ENCODE peak calls at places on chromosome 19, in ten cellular contexts. H is tibial artery; B is endothelial cell of umbilical vein; D is kidney epithelial cell; Z is CD8-positive, alpha-beta T cell; Y is spleen; X is ovary; O is astrocyte of the spinal cord; T is WERI-Rb-1; N is hepatocyte. U is an unnamed sample.
A peak's percentile ranks its signal among the peaks of the same experiment; 100 is the strongest.

GRCh38 chr19:40594657-40595077 is 6.5 kb upstream of the LTBP4 start:
- DNase-seq in Z (no peak), O (no peak), B (no peak), T (no peak), H (no peak), N (no peak), D (no peak), X (no peak), Y (no peak), U (peak; percentile 51)

GRCh38 chr19:6423499-6424189 is 967 bp downstream of the KHSRP start:
- DNase-seq in T (peak; percentile 50), O (peak; percentile 37), D (no peak), Y (peak; percentile 83), X (peak; percentile 26), N (peak; percentile 78), H (no peak), Z (no peak), B (peak; percentile 57), U (peak; percentile 60)

GRCh38 chr19:48102870-48103751 is 7.5 kb downstream of the PLA2G4C start:
- DNase-seq in N (peak; percentile 44), Z (no peak), Y (no peak), O (peak; percentile 34), H (no peak), T (peak; percentile 61), X (no peak), D (no peak), B (peak; percentile 43), U (peak; percentile 74)

GRCh38 chr19:13526552-13526951 is 20.3 kb upstream of the CACNA1A start:
- DNase-seq in B (no peak), X (no peak), N (no peak), Z (no peak), T (no peak), H (no peak), Y (no peak), D (no peak), O (no peak), U (peak; percentile 3)

GRCh38 chr19:13103961-13104847 is 1.5 kb upstream of the LYL1 start:
- DNase-seq in O (no peak), N (no peak), Y (peak; percentile 98), X (peak; percentile 41), Z (peak; percentile 79), B (peak; percentile 94), H (peak; percentile 64), T (peak; percentile 56), D (no peak), U (no peak)

GRCh38 chr19:3931041-3931440 is 1.8 kb upstream of the NMRK2 start:
- DNase-seq in N (no peak), B (no peak), T (no peak), D (no peak), H (no peak), O (no peak), Y (no peak), Z (no peak), X (no peak), U (no peak)

GRCh38 chr19:11425719-11426457 is 6.8 kb upstream of the RGL3 start:
- DNase-seq in B (no peak), Y (no peak), D (no peak), N (no peak), X (no peak), H (no peak), O (no peak), Z (no peak), T (no peak), U (no peak)

GRCh38 chr19:45059258-45059965 is 16.9 kb downstream of the ZNF296 start:
- DNase-seq in T (peak; percentile 80), D (peak; percentile 45), Z (peak; percentile 89), Y (peak; percentile 91), O (peak; percentile 70), H (peak; percentile 62), B (peak; percentile 75), N (peak; percentile 89), X (peak; percentile 33), U (peak; percentile 85)

GRCh38 chr19:10797541-10798256 is 38.3 kb downstream of the TMED1 start:
- DNase-seq in T (no peak), X (no peak), H (no peak), Z (peak; percentile 80), O (no peak), D (no peak), B (peak; percentile 48), N (no peak), Y (peak; percentile 88), U (peak; percentile 42)

GRCh38 chr19:50777830-50778303 is 7.6 kb downstream of the GPR32 start:
- DNase-seq in H (no peak), Z (no peak), N (no peak), D (no peak), B (no peak), Y (no peak), O (no peak), X (no peak), T (no peak), U (no peak)

GRCh38 chr19:27881213-27881612 is 1331.7 kb downstream of the UQCRFS1 start:
- DNase-seq in T (no peak), B (no peak), X (no peak), H (no peak), N (no peak), Z (no peak), D (no peak), Y (no peak), O (no peak), U (no peak)

GRCh38 chr19:45499196-45500180 is 1.2 kb downstream of the PPM1N start:
- DNase-seq in Y (peak; percentile 90), D (no peak), Z (peak; percentile 72), N (peak; percentile 64), B (peak; percentile 38), X (no peak), T (peak; percentile 80), O (no peak), H (peak; percentile 47), U (peak; percentile 53)

GRCh38 chr19:33552928-33553279 is 31.3 kb upstream of the PEPD start:
- DNase-seq in Z (no peak), O (no peak), T (no peak), Y (peak; percentile 50), H (no peak), D (no peak), B (no peak), N (no peak), X (no peak), U (no peak)

GRCh38 chr19:35307990-35308389 is 16.0 kb downstream of the MAG start:
- DNase-seq in Z (no peak), B (no peak), O (no peak), N (no peak), X (peak; percentile 59), Y (no peak), T (no peak), D (no peak), H (no peak), U (no peak)

GRCh38 chr19:35309481-35310279 is 17.7 kb downstream of the MAG start:
- DNase-seq in B (no peak), H (no peak), X (peak; percentile 96), O (no peak), T (no peak), Y (no peak), Z (no peak), N (peak; percentile 74), D (peak; percentile 48), U (peak; percentile 47)

GRCh38 chr19:35305181-35305580 is 13.2 kb downstream of the MAG start:
- DNase-seq in X (no peak), H (no peak), N (no peak), Z (no peak), D (no peak), O (no peak), Y (no peak), T (no peak), B (no peak), U (no peak)

GRCh38 chr19:35304036-35304435 is 12.1 kb downstream of the MAG start:
- DNase-seq in N (no peak), X (no peak), Z (no peak), H (no peak), O (no peak), Y (no peak), B (no peak), D (no peak), T (no peak), U (no peak)

GRCh38 chr19:35306473-35307246 is 14.7 kb downstream of the MAG start:
- DNase-seq in O (no peak), Z (no peak), Y (no peak), X (no peak), D (no peak), B (no peak), H (no peak), N (no peak), T (peak; percentile 44), U (no peak)
- TF ChIP-seq CTCF in O (peak; percentile 26), Z (no peak), Y (peak; percentile 38), X (no peak), D (peak; percentile 40), B (no peak), H (no peak), N (peak; percentile 38), T (peak; percentile 82), U (no peak)

DNA sequence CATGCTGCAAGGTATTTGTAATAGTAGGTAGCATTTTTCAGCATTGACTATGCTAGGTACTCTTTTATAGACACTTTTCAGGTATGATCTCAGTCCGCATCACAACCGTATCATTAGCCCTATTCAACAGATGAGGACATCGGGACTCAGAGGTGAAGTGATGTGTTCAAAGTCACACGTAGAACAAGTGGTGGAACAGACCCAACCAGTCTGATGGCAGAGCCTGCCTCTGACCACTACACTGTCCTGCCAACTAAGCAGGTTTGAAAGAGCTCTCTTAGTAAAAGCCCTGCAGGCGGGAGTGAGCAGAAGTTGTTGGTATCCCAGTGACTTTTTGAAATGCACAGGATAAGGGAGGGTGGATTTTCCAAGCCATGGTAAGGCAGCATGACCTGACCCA is 20.2 kb downstream of the PAF1 start:
- DNase-seq in X (no peak), N (no peak), O (no peak), B (no peak), D (no peak), Y (no peak), T (no peak), H (no peak), Z (no peak), U (no peak)
- H3K4me3 ChIP-seq in X (no peak overlapping the region), N (no peak overlapping the region), O (no peak overlapping the region), B (no peak overlapping the region), D (no peak overlapping the region), Y (no peak overlapping the region), T (no peak overlapping the region), H (no peak overlapping the region), Z (no peak overlapping the region), U (no peak overlapping the region)

DNA sequence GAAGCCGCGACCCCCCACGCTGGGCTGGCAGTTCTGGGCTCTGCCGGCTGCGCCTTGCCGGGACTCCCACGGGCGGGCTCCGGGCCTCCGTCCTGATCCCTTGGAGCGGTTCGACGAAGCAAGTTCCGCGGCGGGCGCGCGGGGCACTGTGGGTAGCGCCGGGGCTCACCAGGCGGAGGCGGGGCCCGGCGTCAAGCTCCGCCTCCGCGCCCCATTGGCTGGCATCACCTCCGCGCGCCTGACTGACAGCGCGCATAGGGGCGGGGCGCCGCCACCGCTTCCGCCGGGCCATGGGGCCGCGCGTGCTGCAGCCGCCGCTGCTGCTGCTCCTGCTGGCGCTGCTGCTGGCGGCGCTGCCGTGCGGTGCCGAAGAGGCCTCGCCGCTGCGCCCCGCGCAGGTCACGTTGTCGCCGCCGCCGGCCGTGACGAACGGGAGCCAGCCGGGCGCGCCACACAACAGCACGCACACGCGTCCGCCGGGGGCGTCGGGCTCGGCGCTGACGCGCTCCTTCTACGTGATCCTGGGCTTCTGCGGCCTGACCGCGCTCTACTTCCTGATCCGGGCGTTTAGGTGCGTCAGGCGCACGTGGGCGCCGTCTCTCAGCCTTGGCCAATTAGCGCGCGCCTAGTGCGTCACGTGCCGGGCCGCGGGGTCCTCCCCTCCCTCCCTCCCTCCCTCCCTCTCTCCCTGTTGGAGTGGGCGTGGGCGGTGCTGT is at the start of gene FAM174C:
- DNase-seq in Y (peak; percentile 98), D (peak; percentile 74), Z (peak; percentile 95), N (peak; percentile 98), T (peak; percentile 97), O (peak; percentile 98), X (peak; percentile 97), H (peak; percentile 93), B (peak; percentile 96), U (peak; percentile 97)
- TF ChIP-seq CTCF in Y (no peak), D (no peak), Z (no peak), N (no peak), T (no peak), O (no peak), X (no peak), H (no peak), B (no peak), U (no peak)

GRCh38 chr19:23075031-23075733 is 41.6 kb upstream of the ZNF730 start:
- DNase-seq in Z (no peak), O (peak; percentile 78), T (peak; percentile 91), N (peak; percentile 87), Y (peak; percentile 71), B (peak; percentile 41), D (peak; percentile 43), X (peak; percentile 56), H (peak; percentile 20), U (peak; percentile 73)
- H3K4me3 ChIP-seq in Z (no peak overlapping the region), O (peak overlapping the region; percentile 86), T (peak overlapping the region; percentile 98), N (peak overlapping the region; percentile 90), Y (peak overlapping the region; percentile 52), B (peak overlapping the region; percentile 43), D (peak overlapping the region; percentile 80), X (peak overlapping the region; percentile 52), H (peak overlapping the region; percentile 48), U (peak overlapping the region; percentile 87)

U was measured in cardiac fibroblast.